ENCODE peak calls at places on chromosomes 2 and 18, in nine cellular contexts. One of them, this sample, is unnamed.

GRCh38 chr2:37802106-37802791 is 122.8 kb upstream of the RMDN2 start:
- DNase-seq in PC-9: peak
- DNase-seq in stimulated activated CD4-positive, alpha-beta T cell treated with anti-CD3 and anti-CD28 coated beads, Interleukin-2, amount 100 ng/mL, for 48 hours: no peak
- DNase-seq in heart right ventricle: no peak
- DNase-seq in activated CD4-positive, alpha-beta T cell treated with anti-CD3 and anti-CD28 coated beads for 1 hour: no peak
- DNase-seq in left colon: no peak
- DNase-seq in KG1: no peak
- DNase-seq in stimulated activated CD8-positive, alpha-beta memory T cell treated with anti-CD3 and anti-CD28 coated beads, Interleukin-4, amount 100 ng/mL, for 48 hours: no peak
- DNase-seq in HEK293T: no peak
- DNase-seq in this sample: no peak

GRCh38 chr2:63861220-63861822 is 19.6 kb downstream of the UGP2 start:
- DNase-seq in stimulated activated CD4-positive, alpha-beta T cell treated with anti-CD3 and anti-CD28 coated beads, Interleukin-2, amount 100 ng/mL, for 48 hours: peak
- DNase-seq in KG1: no peak
- DNase-seq in PC-9: no peak
- DNase-seq in activated CD4-positive, alpha-beta T cell treated with anti-CD3 and anti-CD28 coated beads for 1 hour: peak
- DNase-seq in heart right ventricle: no peak
- DNase-seq in HEK293T: peak
- DNase-seq in stimulated activated CD8-positive, alpha-beta memory T cell treated with anti-CD3 and anti-CD28 coated beads, Interleukin-4, amount 100 ng/mL, for 48 hours: peak
- DNase-seq in left colon: peak
- DNase-seq in this sample: no peak

GRCh38 chr2:176583530-176584101 is 314.4 kb downstream of the MTX2 start:
- DNase-seq in KG1: no peak
- DNase-seq in activated CD4-positive, alpha-beta T cell treated with anti-CD3 and anti-CD28 coated beads for 1 hour: no peak
- DNase-seq in stimulated activated CD4-positive, alpha-beta T cell treated with anti-CD3 and anti-CD28 coated beads, Interleukin-2, amount 100 ng/mL, for 48 hours: no peak
- DNase-seq in heart right ventricle: no peak
- DNase-seq in left colon: peak
- DNase-seq in PC-9: peak
- DNase-seq in stimulated activated CD8-positive, alpha-beta memory T cell treated with anti-CD3 and anti-CD28 coated beads, Interleukin-4, amount 100 ng/mL, for 48 hours: no peak
- DNase-seq in HEK293T: no peak
- DNase-seq in this sample: no peak

GRCh38 chr18:53148056-53148574 is 808.1 kb downstream of the DCC start:
- DNase-seq in PC-9: no peak
- DNase-seq in activated CD4-positive, alpha-beta T cell treated with anti-CD3 and anti-CD28 coated beads for 1 hour: no peak
- DNase-seq in left colon: no peak
- DNase-seq in stimulated activated CD4-positive, alpha-beta T cell treated with anti-CD3 and anti-CD28 coated beads, Interleukin-2, amount 100 ng/mL, for 48 hours: no peak
- DNase-seq in HEK293T: no peak
- DNase-seq in KG1: no peak
- DNase-seq in stimulated activated CD8-positive, alpha-beta memory T cell treated with anti-CD3 and anti-CD28 coated beads, Interleukin-4, amount 100 ng/mL, for 48 hours: no peak
- DNase-seq in heart right ventricle: no peak
- DNase-seq in this sample: no peak

GRCh38 chr2:189954989-189955388 is 107.5 kb downstream of the MSTN start:
- DNase-seq in stimulated activated CD8-positive, alpha-beta memory T cell treated with anti-CD3 and anti-CD28 coated beads, Interleukin-4, amount 100 ng/mL, for 48 hours: no peak
- DNase-seq in PC-9: no peak
- DNase-seq in KG1: no peak
- DNase-seq in HEK293T: no peak
- DNase-seq in heart right ventricle: no peak
- DNase-seq in left colon: no peak
- DNase-seq in activated CD4-positive, alpha-beta T cell treated with anti-CD3 and anti-CD28 coated beads for 1 hour: no peak
- DNase-seq in stimulated activated CD4-positive, alpha-beta T cell treated with anti-CD3 and anti-CD28 coated beads, Interleukin-2, amount 100 ng/mL, for 48 hours: no peak
- DNase-seq in this sample: no peak

GRCh38 chr2:121285926-121286325 is 924 bp upstream of the TFCP2L1 start:
- DNase-seq in PC-9: no peak
- DNase-seq in heart right ventricle: no peak
- DNase-seq in KG1: no peak
- DNase-seq in activated CD4-positive, alpha-beta T cell treated with anti-CD3 and anti-CD28 coated beads for 1 hour: no peak
- DNase-seq in HEK293T: no peak
- DNase-seq in left colon: no peak
- DNase-seq in stimulated activated CD8-positive, alpha-beta memory T cell treated with anti-CD3 and anti-CD28 coated beads, Interleukin-4, amount 100 ng/mL, for 48 hours: no peak
- DNase-seq in stimulated activated CD4-positive, alpha-beta T cell treated with anti-CD3 and anti-CD28 coated beads, Interleukin-2, amount 100 ng/mL, for 48 hours: no peak
- DNase-seq in this sample: no peak

GRCh38 chr2:41869542-41870256 is 178.1 kb upstream of the PKDCC start:
- DNase-seq in stimulated activated CD4-positive, alpha-beta T cell treated with anti-CD3 and anti-CD28 coated beads, Interleukin-2, amount 100 ng/mL, for 48 hours: peak
- DNase-seq in activated CD4-positive, alpha-beta T cell treated with anti-CD3 and anti-CD28 coated beads for 1 hour: peak
- DNase-seq in HEK293T: peak
- DNase-seq in PC-9: no peak
- DNase-seq in KG1: peak
- DNase-seq in stimulated activated CD8-positive, alpha-beta memory T cell treated with anti-CD3 and anti-CD28 coated beads, Interleukin-4, amount 100 ng/mL, for 48 hours: peak
- DNase-seq in left colon: peak
- DNase-seq in heart right ventricle: peak
- DNase-seq in this sample: peak

GRCh38 chr18:59665057-59666007 is 31.9 kb downstream of the CCBE1 start:
- DNase-seq in activated CD4-positive, alpha-beta T cell treated with anti-CD3 and anti-CD28 coated beads for 1 hour: no peak
- DNase-seq in heart right ventricle: no peak
- DNase-seq in KG1: no peak
- DNase-seq in HEK293T: no peak
- DNase-seq in PC-9: no peak
- DNase-seq in stimulated activated CD8-positive, alpha-beta memory T cell treated with anti-CD3 and anti-CD28 coated beads, Interleukin-4, amount 100 ng/mL, for 48 hours: no peak
- DNase-seq in left colon: no peak
- DNase-seq in stimulated activated CD4-positive, alpha-beta T cell treated with anti-CD3 and anti-CD28 coated beads, Interleukin-2, amount 100 ng/mL, for 48 hours: no peak
- DNase-seq in this sample: no peak

GRCh38 chr2:9800975-9801723 is 42.1 kb upstream of the TAF1B start:
- DNase-seq in KG1: no peak
- DNase-seq in heart right ventricle: no peak
- DNase-seq in stimulated activated CD8-positive, alpha-beta memory T cell treated with anti-CD3 and anti-CD28 coated beads, Interleukin-4, amount 100 ng/mL, for 48 hours: peak
- DNase-seq in PC-9: peak
- DNase-seq in left colon: no peak
- DNase-seq in activated CD4-positive, alpha-beta T cell treated with anti-CD3 and anti-CD28 coated beads for 1 hour: peak
- DNase-seq in stimulated activated CD4-positive, alpha-beta T cell treated with anti-CD3 and anti-CD28 coated beads, Interleukin-2, amount 100 ng/mL, for 48 hours: peak
- DNase-seq in HEK293T: no peak
- DNase-seq in this sample: peak

GRCh38 chr2:241733391-241734207 is 831 bp upstream of the D2HGDH start:
- DNase-seq in stimulated activated CD4-positive, alpha-beta T cell treated with anti-CD3 and anti-CD28 coated beads, Interleukin-2, amount 100 ng/mL, for 48 hours: no peak
- DNase-seq in stimulated activated CD8-positive, alpha-beta memory T cell treated with anti-CD3 and anti-CD28 coated beads, Interleukin-4, amount 100 ng/mL, for 48 hours: peak
- DNase-seq in PC-9: peak
- DNase-seq in KG1: no peak
- DNase-seq in left colon: no peak
- DNase-seq in HEK293T: no peak
- DNase-seq in heart right ventricle: no peak
- DNase-seq in activated CD4-positive, alpha-beta T cell treated with anti-CD3 and anti-CD28 coated beads for 1 hour: no peak
- DNase-seq in this sample: no peak

GRCh38 chr2:100802076-100802475 is 17.9 kb upstream of the NPAS2 start:
- DNase-seq in KG1: no peak
- DNase-seq in activated CD4-positive, alpha-beta T cell treated with anti-CD3 and anti-CD28 coated beads for 1 hour: no peak
- DNase-seq in stimulated activated CD8-positive, alpha-beta memory T cell treated with anti-CD3 and anti-CD28 coated beads, Interleukin-4, amount 100 ng/mL, for 48 hours: no peak
- DNase-seq in heart right ventricle: no peak
- DNase-seq in HEK293T: no peak
- DNase-seq in stimulated activated CD4-positive, alpha-beta T cell treated with anti-CD3 and anti-CD28 coated beads, Interleukin-2, amount 100 ng/mL, for 48 hours: no peak
- DNase-seq in PC-9: no peak
- DNase-seq in left colon: no peak
- DNase-seq in this sample: no peak